ENCODE peak calls at places on chromosomes 13 and 19, in nine cellular contexts. C is fibroblast of lung, Z is psoas muscle, F is heart left ventricle, E is esophagus squamous epithelium, K is A673, A is neural progenitor cell, L is SJCRH30, P is PC-9. X is an unnamed sample.

GRCh38 chr13:102440259-102440936 is 38.5 kb upstream of the FGF14 start:
- DNase-seq in C (no peak), Z (no peak), F (no peak), E (no peak), K (no peak), A (no peak), L (peak; percentile 7), P (no peak), X (no peak)

GRCh38 chr19:48123907-48124675 is 13.5 kb upstream of the PLA2G4C start:
- DNase-seq in C (no peak), Z (no peak), F (no peak), E (no peak), K (peak; percentile 70), A (peak; percentile 78), L (peak; percentile 59), P (peak; percentile 37), X (no peak)

GRCh38 chr13:98690348-98691041 is 62.0 kb downstream of the SLC15A1 start:
- DNase-seq in C (no peak), Z (no peak), F (no peak), E (no peak), K (no peak), A (no peak), L (no peak), P (no peak), X (no peak)

GRCh38 chr19:2434721-2435265 is 7.4 kb upstream of the TIMM13 start:
- DNase-seq in C (no peak), Z (no peak), F (no peak), E (no peak), K (no peak), A (no peak), L (no peak), P (no peak), X (no peak)

GRCh38 chr13:50188696-50189095 is 173.5 kb downstream of the KCNRG start:
- DNase-seq in C (no peak), Z (no peak), F (no peak), E (no peak), K (no peak), A (no peak), L (no peak), P (no peak), X (no peak)

GRCh38 chr19:6551607-6552450 is 21.0 kb downstream of the TNFSF9 start:
- DNase-seq in C (no peak), Z (peak; percentile 56), F (no peak), E (no peak), K (peak; percentile 68), A (peak; percentile 83), L (no peak), P (no peak), X (no peak)

GRCh38 chr19:13036366-13036976 is 41.2 kb downstream of the NFIX start:
- DNase-seq in C (no peak), Z (peak; percentile 87), F (peak; percentile 54), E (no peak), K (peak; percentile 79), A (no peak), L (peak; percentile 100), P (peak; percentile 84), X (peak; percentile 83)

GRCh38 chr13:76012091-76012721 is 376.1 kb downstream of the LMO7 start:
- DNase-seq in C (no peak), Z (no peak), F (no peak), E (no peak), K (no peak), A (no peak), L (no peak), P (no peak), X (no peak)

GRCh38 chr19:51777570-51778460 is 16.8 kb downstream of the FPR2 start:
- DNase-seq in C (peak; percentile 90), Z (peak; percentile 68), F (peak; percentile 74), E (no peak), K (peak; percentile 82), A (peak; percentile 85), L (peak; percentile 56), P (peak; percentile 44), X (peak; percentile 48)

DNA sequence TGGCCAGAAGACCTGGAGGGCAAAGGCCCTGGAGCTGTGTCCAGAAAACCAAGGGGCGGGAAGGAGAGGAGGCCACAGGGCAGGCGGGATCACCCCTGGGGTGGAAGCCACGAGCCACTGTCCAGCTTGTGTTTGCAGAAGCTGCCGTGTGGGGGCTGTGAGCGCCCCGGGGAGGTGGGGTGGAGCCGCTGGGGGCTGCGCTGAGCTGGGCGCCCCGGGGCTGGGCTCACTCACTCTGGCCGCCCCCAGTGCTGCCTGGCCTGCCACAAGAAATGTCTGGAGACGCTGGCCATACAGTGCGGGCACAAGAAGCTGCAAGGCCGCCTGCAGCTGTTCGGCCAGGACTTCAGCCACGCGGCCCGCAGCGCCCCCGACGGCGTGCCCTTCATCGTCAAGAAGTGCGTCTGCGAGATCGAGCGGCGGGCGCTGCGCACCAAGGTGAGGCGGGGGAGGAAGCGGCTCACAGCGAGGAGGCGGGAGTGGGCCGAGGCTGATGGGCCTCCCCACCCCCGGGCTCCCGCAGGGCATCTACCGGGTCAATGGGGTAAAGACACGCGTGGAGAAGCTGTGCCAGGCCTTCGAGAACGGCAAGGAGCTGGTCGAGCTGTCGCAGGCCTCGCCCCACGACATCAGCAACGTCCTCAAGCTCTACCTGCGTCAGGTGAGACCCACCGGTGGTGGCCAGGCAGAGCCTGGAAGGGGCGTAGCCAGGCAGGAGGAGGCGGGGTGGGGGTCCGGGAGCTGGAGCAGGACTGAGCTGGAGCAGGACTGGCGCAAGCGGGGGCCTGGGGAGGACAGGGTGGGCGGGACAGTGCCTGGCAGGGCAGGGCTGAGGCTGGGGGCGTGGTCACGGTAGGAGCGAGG is 13.6 kb downstream of the POLR2E start:
- DNase-seq in C (no peak), Z (no peak), F (no peak), E (no peak), K (no peak), A (peak; percentile 76), L (no peak), P (no peak), X (no peak)
- H3K4me1 ChIP-seq in C (no peaks in the 10 kb centered on the region), Z (no peaks in the 10 kb centered on the region), F (peaks cover 43% of the 10 kb centered on the region), E (peaks cover 82% of the 10 kb centered on the region), K (peaks cover 11% of the 10 kb centered on the region), A (peaks cover 10% of the 10 kb centered on the region), L (peaks cover 7% of the 10 kb centered on the region), P (no peaks in the 10 kb centered on the region), X (no peaks in the 10 kb centered on the region)

GRCh38 chr19:44111910-44112463 is 1.2 kb upstream of the ZNF225 start:
- DNase-seq in C (peak; percentile 92), Z (no peak), F (no peak), E (no peak), K (peak; percentile 91), A (peak; percentile 84), L (peak; percentile 5), P (peak; percentile 11), X (no peak)

GRCh38 chr19:44109458-44109857 is 3.7 kb upstream of the ZNF225 start:
- DNase-seq in C (no peak), Z (no peak), F (no peak), E (no peak), K (no peak), A (no peak), L (no peak), P (no peak), X (no peak)

GRCh38 chr19:44112802-44113137 is 429 bp upstream of the ZNF225 start:
- DNase-seq in C (no peak), Z (no peak), F (no peak), E (no peak), K (no peak), A (no peak), L (no peak), P (no peak), X (no peak)

GRCh38 chr19:44113138-44113783 is at the start of gene ZNF225:
- DNase-seq in C (peak; percentile 99), Z (peak; percentile 95), F (peak; percentile 96), E (peak; percentile 65), K (peak; percentile 99), A (peak; percentile 98), L (peak; percentile 95), P (peak; percentile 91), X (peak; percentile 98)

GRCh38 chr19:44107751-44108150 is 5.4 kb upstream of the ZNF225 start:
- DNase-seq in C (no peak), Z (no peak), F (no peak), E (no peak), K (no peak), A (no peak), L (no peak), P (no peak), X (no peak)
- H3K9me3 ChIP-seq in C (peaks cover 3% of the 10 kb centered on the region), Z (peaks cover 85% of the 10 kb centered on the region), F (peaks cover 85% of the 10 kb centered on the region), E (peaks cover 10% of the 10 kb centered on the region), K (peaks cover 45% of the 10 kb centered on the region), A (peaks cover 36% of the 10 kb centered on the region), L (no peaks in the 10 kb centered on the region), P (peaks cover 49% of the 10 kb centered on the region), X (peaks cover 4% of the 10 kb centered on the region)

GRCh38 chr19:42291437-42291815 is 10.5 kb upstream of the PRR19 start:
- DNase-seq in C (no peak), Z (peak; percentile 53), F (no peak), E (no peak), K (no peak), A (no peak), L (no peak), P (no peak), X (no peak)

GRCh38 chr19:42288881-42289555 is 12.9 kb upstream of the PRR19 start:
- DNase-seq in C (no peak), Z (no peak), F (no peak), E (no peak), K (no peak), A (no peak), L (no peak), P (no peak), X (no peak)

GRCh38 chr19:42290523-42291436 is 11.2 kb upstream of the PRR19 start:
- DNase-seq in C (no peak), Z (peak; percentile 59), F (peak; percentile 44), E (no peak), K (peak; percentile 54), A (peak; percentile 43), L (peak; percentile 52), P (peak; percentile 39), X (no peak)

GRCh38 chr19:42289556-42290041 is 12.3 kb upstream of the PRR19 start:
- DNase-seq in C (no peak), Z (no peak), F (no peak), E (no peak), K (no peak), A (no peak), L (no peak), P (no peak), X (no peak)

DNA sequence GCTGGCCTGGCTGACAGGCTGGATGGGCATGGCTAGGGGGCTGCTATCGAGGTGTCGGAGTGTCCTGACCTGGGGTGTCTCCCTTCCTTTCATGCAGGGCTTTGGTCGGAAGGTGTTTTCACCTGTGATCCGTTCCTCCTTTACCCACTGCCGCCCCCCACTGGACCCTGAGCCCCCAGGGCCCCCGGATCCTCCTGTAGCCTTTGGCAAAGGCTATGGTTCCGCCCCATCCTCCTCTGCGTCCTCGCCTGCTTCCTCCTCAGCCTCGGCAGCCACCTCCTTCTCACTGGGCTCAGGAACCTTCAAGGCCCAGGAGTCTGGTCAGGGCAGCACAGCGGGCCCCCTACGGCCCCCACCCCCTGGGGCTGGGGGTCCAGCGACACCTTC is 11.8 kb upstream of the PRR19 start:
- DNase-seq in C (no peak), Z (no peak), F (no peak), E (no peak), K (no peak), A (no peak), L (no peak), P (no peak), X (no peak)
- H3K4me1 ChIP-seq in C (peaks cover 12% of the 10 kb centered on the region), Z (peaks cover 16% of the 10 kb centered on the region), F (peaks cover 21% of the 10 kb centered on the region), E (peaks cover 50% of the 10 kb centered on the region), K (peaks cover 13% of the 10 kb centered on the region), A (peaks cover 9% of the 10 kb centered on the region), L (peaks cover 8% of the 10 kb centered on the region), P (peaks cover 2% of the 10 kb centered on the region), X (peaks cover 16% of the 10 kb centered on the region)

DNA sequence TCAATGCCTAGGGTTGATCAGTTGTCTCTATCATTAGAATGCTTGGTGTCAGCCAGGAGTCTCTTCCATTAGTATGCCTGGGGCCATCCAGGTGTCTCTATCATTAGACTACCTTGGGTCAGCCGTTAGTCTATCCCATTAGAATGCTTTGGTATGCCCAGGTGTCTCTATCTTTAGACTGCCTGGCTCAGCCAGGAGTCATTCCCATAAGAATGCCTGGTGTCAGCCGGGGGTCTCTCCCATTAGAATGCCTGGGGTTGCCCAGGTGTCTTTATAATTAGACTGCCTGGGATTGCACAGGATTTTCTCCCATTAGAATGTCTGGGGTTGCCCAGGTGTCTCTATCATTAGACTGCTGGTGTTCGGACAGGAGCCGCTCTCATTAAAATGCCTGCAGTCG is 1442.9 kb downstream of the UQCRFS1 start:
- DNase-seq in C (no peak), Z (no peak), F (no peak), E (no peak), K (no peak), A (no peak), L (no peak), P (no peak), X (no peak)
- H3K9me3 ChIP-seq in C (no peaks in the 10 kb centered on the region), Z (no peaks in the 10 kb centered on the region), F (peaks cover 46% of the 10 kb centered on the region), E (no peaks in the 10 kb centered on the region), K (peaks cover 47% of the 10 kb centered on the region), A (peaks cover 10% of the 10 kb centered on the region), L (peaks cover 7% of the 10 kb centered on the region), P (peaks cover 13% of the 10 kb centered on the region), X (no peaks in the 10 kb centered on the region)